ENCODE peak calls at places on chromosomes 16 and 17, in nine cellular contexts. B is H1, U is lung, O is transverse colon, H is thoracic aorta, S is HCT116, I is SJSA1, C is OCI-LY7, Q is psoas muscle. Z is an unnamed sample.

GRCh38 chr16:75280331-75280804 is 28.9 kb upstream of the BCAR1 start:
- DNase-seq in B (no peak), U (no peak), O (no peak), H (no peak), S (no peak), I (no peak), C (no peak), Q (no peak), Z (no peak)

GRCh38 chr17:50986989-50987660 is 121.0 kb upstream of the TOB1 start:
- DNase-seq in B (no peak), U (no peak), O (no peak), H (no peak), S (no peak), I (no peak), C (no peak), Q (no peak), Z (peak; percentile 19)

GRCh38 chr16:74862743-74863244 is 88.2 kb upstream of the FA2H start:
- DNase-seq in B (no peak), U (no peak), O (no peak), H (no peak), S (peak; percentile 46), I (peak; percentile 45), C (peak; percentile 69), Q (no peak), Z (peak; percentile 22)

GRCh38 chr17:57985675-57985974 is 2.4 kb downstream of the VEZF1 start:
- DNase-seq in B (no peak), U (no peak), O (no peak), H (no peak), S (no peak), I (peak; percentile 60), C (no peak), Q (no peak), Z (no peak)

GRCh38 chr16:72785886-72786285 is 262.0 kb downstream of the ZFHX3 start:
- DNase-seq in B (no peak), U (no peak), O (no peak), H (no peak), S (no peak), I (peak; percentile 28), C (no peak), Q (no peak), Z (no peak)

GRCh38 chr17:49676276-49676868 is 1.5 kb downstream of the SPOP start:
- DNase-seq in B (peak; percentile 22), U (no peak), O (peak; percentile 14), H (no peak), S (no peak), I (peak; percentile 38), C (peak; percentile 96), Q (no peak), Z (peak; percentile 11)

GRCh38 chr16:28163699-28164584 is 47.8 kb downstream of the XPO6 start:
- DNase-seq in B (no peak), U (no peak), O (no peak), H (no peak), S (no peak), I (peak; percentile 32), C (no peak), Q (no peak), Z (peak; percentile 77)

GRCh38 chr16:54118846-54119245 is 167.7 kb downstream of the IRX3 start:
- DNase-seq in B (no peak), U (no peak), O (no peak), H (no peak), S (no peak), I (no peak), C (no peak), Q (no peak), Z (no peak)

GRCh38 chr16:626787-627457 is 3.9 kb upstream of the WFIKKN1 start:
- DNase-seq in B (no peak), U (peak; percentile 31), O (no peak), H (no peak), S (peak; percentile 72), I (peak; percentile 85), C (no peak), Q (peak; percentile 74), Z (peak; percentile 94)

GRCh38 chr17:3474212-3474611 is 1.6 kb upstream of the ASPA start:
- DNase-seq in B (no peak), U (no peak), O (no peak), H (no peak), S (no peak), I (no peak), C (no peak), Q (no peak), Z (no peak)

GRCh38 chr17:49180303-49180702 is 30.1 kb downstream of the GNGT2 start:
- DNase-seq in B (peak; percentile 89), U (peak; percentile 66), O (peak; percentile 74), H (no peak), S (peak; percentile 74), I (peak; percentile 62), C (peak; percentile 65), Q (peak; percentile 52), Z (peak; percentile 11)

GRCh38 chr16:1096164-1097082 is at the start of gene C1QTNF8:
- DNase-seq in B (no peak), U (no peak), O (no peak), H (no peak), S (no peak), I (no peak), C (no peak), Q (no peak), Z (no peak)

GRCh38 chr16:4506450-4506849 is 30.3 kb downstream of the HMOX2 start:
- DNase-seq in B (peak; percentile 56), U (peak; percentile 64), O (peak; percentile 63), H (no peak), S (peak; percentile 39), I (peak; percentile 34), C (peak; percentile 83), Q (no peak), Z (peak; percentile 71)

GRCh38 chr16:66668777-66669444 is 27.6 kb downstream of the CMTM4 start:
- DNase-seq in B (no peak), U (no peak), O (no peak), H (no peak), S (no peak), I (no peak), C (no peak), Q (no peak), Z (no peak)

GRCh38 chr17:27954521-27955495 is 61.6 kb upstream of the LYRM9 start:
- DNase-seq in B (no peak), U (no peak), O (no peak), H (no peak), S (no peak), I (no peak), C (no peak), Q (no peak), Z (no peak)

GRCh38 chr17:78680436-78680835 is 101.6 kb downstream of the CYTH1 start:
- DNase-seq in B (no peak), U (no peak), O (no peak), H (no peak), S (no peak), I (no peak), C (no peak), Q (no peak), Z (no peak)

GRCh38 chr16:86514656-86515376 is 4.5 kb downstream of the FOXF1 start:
- DNase-seq in B (no peak), U (no peak), O (no peak), H (no peak), S (no peak), I (peak; percentile 70), C (no peak), Q (no peak), Z (no peak)
- H3K4me3 ChIP-seq in B (peak overlapping the region; percentile 44), U (peak overlapping the region; percentile 58), O (peak overlapping the region; percentile 50), H (no peak overlapping the region), S (no peak overlapping the region), I (peak overlapping the region; percentile 68), C (no peak overlapping the region), Q (no peak overlapping the region), Z (peak overlapping the region; percentile 71)

GRCh38 chr17:60135951-60136666 is 13.7 kb upstream of the CA4 start:
- DNase-seq in B (peak; percentile 24), U (no peak), O (peak; percentile 6), H (no peak), S (no peak), I (no peak), C (peak; percentile 20), Q (no peak), Z (no peak)
- H3K4me3 ChIP-seq in B (peak overlapping the region; percentile 86), U (no peak overlapping the region), O (no peak overlapping the region), H (peak overlapping the region; percentile 86), S (peak overlapping the region; percentile 85), I (peak overlapping the region; percentile 51), C (peak overlapping the region; percentile 76), Q (peak overlapping the region; percentile 86), Z (peak overlapping the region; percentile 73)

GRCh38 chr16:89261691-89262563 is 44.4 kb downstream of the ZNF778 start:
- DNase-seq in B (no peak), U (no peak), O (no peak), H (no peak), S (no peak), I (no peak), C (no peak), Q (no peak), Z (no peak)

GRCh38 chr16:89256651-89257254 is 39.2 kb downstream of the ZNF778 start:
- DNase-seq in B (peak; percentile 84), U (peak; percentile 46), O (peak; percentile 75), H (no peak), S (no peak), I (peak; percentile 77), C (no peak), Q (peak; percentile 78), Z (no peak)

GRCh38 chr16:89253548-89254287 is 36.2 kb downstream of the ZNF778 start:
- DNase-seq in B (no peak), U (no peak), O (no peak), H (no peak), S (no peak), I (no peak), C (no peak), Q (no peak), Z (no peak)

GRCh38 chr16:89257281-89257731 is 39.8 kb downstream of the ZNF778 start:
- DNase-seq in B (peak; percentile 67), U (no peak), O (no peak), H (no peak), S (no peak), I (peak; percentile 15), C (no peak), Q (no peak), Z (no peak)

DNA sequence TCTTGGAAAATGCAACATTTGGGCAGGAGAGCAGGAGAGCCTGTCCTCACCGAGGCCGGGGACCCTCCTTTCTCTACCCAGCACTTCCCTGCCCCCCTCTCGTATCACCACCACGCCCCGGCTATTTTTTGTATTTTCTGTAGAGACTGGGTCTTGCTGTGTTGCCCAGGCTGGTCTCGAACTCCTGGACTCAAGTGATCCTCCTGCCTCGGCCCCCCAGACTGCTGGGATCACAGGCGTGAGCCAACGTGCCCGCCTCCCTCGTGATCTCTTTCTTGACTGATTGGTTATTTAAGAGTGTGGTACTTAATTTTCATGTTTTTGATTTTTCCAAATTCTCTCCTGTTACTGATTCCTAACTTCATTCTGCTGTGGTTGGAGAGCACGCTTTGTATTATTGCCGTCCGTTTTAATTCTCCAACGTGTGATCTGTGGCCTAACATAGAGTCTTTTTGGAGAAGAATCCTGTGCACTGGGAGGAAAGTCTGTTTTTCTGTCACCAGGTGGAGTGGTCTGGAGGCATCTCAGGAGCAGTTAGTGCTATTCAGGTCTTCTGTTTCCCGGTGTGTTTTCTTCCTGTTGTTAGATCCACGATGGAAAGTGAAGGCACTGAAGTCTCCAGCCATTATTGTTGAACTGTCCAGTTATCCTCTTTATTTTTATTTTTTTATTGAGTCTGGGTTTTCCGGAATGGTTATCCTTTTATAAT is 40.4 kb downstream of the ZNF778 start:
- DNase-seq in B (no peak), U (no peak), O (no peak), H (no peak), S (no peak), I (no peak), C (no peak), Q (no peak), Z (no peak)
- H3K4me3 ChIP-seq in B (peak overlapping the region; percentile 59), U (no peak overlapping the region), O (peak overlapping the region; percentile 5), H (peak overlapping the region; percentile 56), S (no peak overlapping the region), I (peak overlapping the region; percentile 35), C (no peak overlapping the region), Q (peak overlapping the region; percentile 58), Z (peak overlapping the region; percentile 34)

GRCh38 chr16:14051110-14051729 is 19.9 kb upstream of the MRTFB start:
- DNase-seq in B (no peak), U (no peak), O (no peak), H (no peak), S (no peak), I (no peak), C (no peak), Q (no peak), Z (no peak)
- H3K4me3 ChIP-seq in B (no peak overlapping the region), U (no peak overlapping the region), O (no peak overlapping the region), H (no peak overlapping the region), S (peak overlapping the region; percentile 20), I (no peak overlapping the region), C (no peak overlapping the region), Q (no peak overlapping the region), Z (no peak overlapping the region)

Z was measured in astrocyte of the cerebellum.